ENCODE peak calls at places on chromosomes 13 and 19, in five cellular contexts. One of them, this sample, is unnamed.

GRCh38 chr13:101382086-101382485 is 34.2 kb downstream of the NALCN start:
- DNase-seq in HL-60: no peak
- DNase-seq in H1: no peak
- DNase-seq in stomach: no peak
- DNase-seq in GM23338: peak
- DNase-seq in this sample: no peak

GRCh38 chr13:102948006-102948405 is 102.2 kb downstream of the ERCC5 start:
- DNase-seq in HL-60: no peak
- DNase-seq in H1: no peak
- DNase-seq in stomach: no peak
- DNase-seq in GM23338: no peak
- DNase-seq in this sample: no peak

GRCh38 chr13:102452831-102453230 is 51.0 kb upstream of the FGF14 start:
- DNase-seq in HL-60: no peak
- DNase-seq in H1: no peak
- DNase-seq in stomach: no peak
- DNase-seq in GM23338: no peak
- DNase-seq in this sample: no peak

GRCh38 chr13:35927554-35927953 is 203.6 kb downstream of the DCLK1 start:
- DNase-seq in HL-60: no peak
- DNase-seq in H1: no peak
- DNase-seq in stomach: no peak
- DNase-seq in GM23338: no peak
- DNase-seq in this sample: no peak

GRCh38 chr19:16235811-16236710 is 38.4 kb downstream of the AP1M1 start:
- DNase-seq in HL-60: no peak
- DNase-seq in H1: no peak
- DNase-seq in stomach: no peak
- DNase-seq in GM23338: no peak
- DNase-seq in this sample: no peak

GRCh38 chr13:20389696-20390525 is 135.7 kb downstream of the CRYL1 start:
- DNase-seq in HL-60: no peak
- DNase-seq in H1: no peak
- DNase-seq in stomach: no peak
- DNase-seq in GM23338: no peak
- DNase-seq in this sample: no peak

GRCh38 chr13:42498521-42498920 is 75.4 kb upstream of the TNFSF11 start:
- DNase-seq in HL-60: no peak
- DNase-seq in H1: no peak
- DNase-seq in stomach: no peak
- DNase-seq in GM23338: no peak
- DNase-seq in this sample: no peak

GRCh38 chr13:40519637-40520036 is 146.8 kb downstream of the FOXO1 start:
- DNase-seq in HL-60: no peak
- DNase-seq in H1: no peak
- DNase-seq in stomach: no peak
- DNase-seq in GM23338: peak
- DNase-seq in this sample: no peak

GRCh38 chr19:1683869-1684572 is 31.6 kb upstream of the TCF3 start:
- DNase-seq in HL-60: no peak
- DNase-seq in H1: no peak
- DNase-seq in stomach: no peak
- DNase-seq in GM23338: no peak
- DNase-seq in this sample: no peak

GRCh38 chr19:15331419-15332310 is 674 bp downstream of the BRD4 start:
- DNase-seq in HL-60: peak
- DNase-seq in H1: no peak
- DNase-seq in stomach: peak
- DNase-seq in GM23338: peak
- DNase-seq in this sample: no peak

GRCh38 chr13:70960841-70961443 is 852.7 kb upstream of the KLHL1 start:
- DNase-seq in HL-60: peak
- DNase-seq in H1: no peak
- DNase-seq in stomach: no peak
- DNase-seq in GM23338: peak
- DNase-seq in this sample: peak

GRCh38 chr13:51549050-51549449 is 35.2 kb upstream of the WDFY2 start:
- DNase-seq in HL-60: peak
- DNase-seq in H1: no peak
- DNase-seq in stomach: no peak
- DNase-seq in GM23338: no peak
- DNase-seq in this sample: peak

GRCh38 chr19:3224346-3225325 is at the start of gene CELF5:
- DNase-seq in HL-60: no peak
- DNase-seq in H1: no peak
- DNase-seq in stomach: peak
- DNase-seq in GM23338: peak
- DNase-seq in this sample: no peak

GRCh38 chr13:19268331-19268730 is 86.7 kb upstream of the TUBA3C start:
- DNase-seq in HL-60: no peak
- DNase-seq in H1: no peak
- DNase-seq in stomach: no peak
- DNase-seq in GM23338: no peak
- DNase-seq in this sample: no peak

GRCh38 chr19:2837430-2837829 is 3.8 kb upstream of the ZNF555 start:
- DNase-seq in HL-60: no peak
- DNase-seq in H1: no peak
- DNase-seq in stomach: no peak
- DNase-seq in GM23338: no peak
- DNase-seq in this sample: no peak

GRCh38 chr13:73224708-73225107 is 165.9 kb downstream of the KLF5 start:
- DNase-seq in HL-60: peak
- DNase-seq in H1: no peak
- DNase-seq in stomach: no peak
- DNase-seq in GM23338: no peak
- DNase-seq in this sample: no peak

GRCh38 chr19:512548-513365 is 5.5 kb downstream of the TPGS1 start:
- DNase-seq in HL-60: no peak
- DNase-seq in H1: no peak
- DNase-seq in stomach: no peak
- DNase-seq in GM23338: no peak
- DNase-seq in this sample: no peak

GRCh38 chr13:58018865-58019264 is 387.3 kb downstream of the PCDH17 start:
- DNase-seq in HL-60: no peak
- DNase-seq in H1: no peak
- DNase-seq in stomach: no peak
- DNase-seq in GM23338: no peak
- DNase-seq in this sample: no peak

GRCh38 chr19:33416307-33417215 is 43.1 kb downstream of the CEBPG start:
- DNase-seq in HL-60: peak
- DNase-seq in H1: peak
- DNase-seq in stomach: peak
- DNase-seq in GM23338: peak
- DNase-seq in this sample: no peak

GRCh38 chr13:44271031-44271433 is 102.6 kb upstream of the SERP2 start:
- DNase-seq in HL-60: no peak
- DNase-seq in H1: no peak
- DNase-seq in stomach: no peak
- DNase-seq in GM23338: no peak
- DNase-seq in this sample: no peak
- TF ChIP-seq POLR2AphosphoS5 in HL-60: no peak
- TF ChIP-seq POLR2AphosphoS5 in H1: no peak
- TF ChIP-seq POLR2AphosphoS5 in stomach: peak
- TF ChIP-seq POLR2AphosphoS5 in GM23338: no peak
- TF ChIP-seq POLR2AphosphoS5 in this sample: no peak

GRCh38 chr19:6424939-6425731 is 524 bp upstream of the KHSRP start:
- DNase-seq in HL-60: peak
- DNase-seq in H1: peak
- DNase-seq in stomach: peak
- DNase-seq in GM23338: peak
- DNase-seq in this sample: peak
- TF ChIP-seq POLR2AphosphoS5 in HL-60: peak
- TF ChIP-seq POLR2AphosphoS5 in H1: no peak
- TF ChIP-seq POLR2AphosphoS5 in stomach: no peak
- TF ChIP-seq POLR2AphosphoS5 in GM23338: no peak
- TF ChIP-seq POLR2AphosphoS5 in this sample: peak

GRCh38 chr19:31145021-31145420 is 204.2 kb downstream of the TSHZ3 start:
- DNase-seq in HL-60: no peak
- DNase-seq in H1: no peak
- DNase-seq in stomach: no peak
- DNase-seq in GM23338: no peak
- DNase-seq in this sample: no peak
- TF ChIP-seq POLR2AphosphoS5 in HL-60: no peak
- TF ChIP-seq POLR2AphosphoS5 in H1: no peak
- TF ChIP-seq POLR2AphosphoS5 in stomach: no peak
- TF ChIP-seq POLR2AphosphoS5 in GM23338: no peak
- TF ChIP-seq POLR2AphosphoS5 in this sample: no peak

GRCh38 chr19:35344511-35345031 is 3.1 kb upstream of the FFAR1 start:
- DNase-seq in HL-60: no peak
- DNase-seq in H1: no peak
- DNase-seq in stomach: no peak
- DNase-seq in GM23338: no peak
- DNase-seq in this sample: no peak

GRCh38 chr19:35347930-35348298 is 212 bp downstream of the FFAR1 start:
- DNase-seq in HL-60: no peak
- DNase-seq in H1: no peak
- DNase-seq in stomach: no peak
- DNase-seq in GM23338: no peak
- DNase-seq in this sample: no peak

GRCh38 chr19:35345671-35346111 is 2.0 kb upstream of the FFAR1 start:
- DNase-seq in HL-60: no peak
- DNase-seq in H1: no peak
- DNase-seq in stomach: no peak
- DNase-seq in GM23338: no peak
- DNase-seq in this sample: no peak

GRCh38 chr19:35347171-35347929 is at the start of gene FFAR1:
- DNase-seq in HL-60: peak
- DNase-seq in H1: no peak
- DNase-seq in stomach: peak
- DNase-seq in GM23338: no peak
- DNase-seq in this sample: peak

DNA sequence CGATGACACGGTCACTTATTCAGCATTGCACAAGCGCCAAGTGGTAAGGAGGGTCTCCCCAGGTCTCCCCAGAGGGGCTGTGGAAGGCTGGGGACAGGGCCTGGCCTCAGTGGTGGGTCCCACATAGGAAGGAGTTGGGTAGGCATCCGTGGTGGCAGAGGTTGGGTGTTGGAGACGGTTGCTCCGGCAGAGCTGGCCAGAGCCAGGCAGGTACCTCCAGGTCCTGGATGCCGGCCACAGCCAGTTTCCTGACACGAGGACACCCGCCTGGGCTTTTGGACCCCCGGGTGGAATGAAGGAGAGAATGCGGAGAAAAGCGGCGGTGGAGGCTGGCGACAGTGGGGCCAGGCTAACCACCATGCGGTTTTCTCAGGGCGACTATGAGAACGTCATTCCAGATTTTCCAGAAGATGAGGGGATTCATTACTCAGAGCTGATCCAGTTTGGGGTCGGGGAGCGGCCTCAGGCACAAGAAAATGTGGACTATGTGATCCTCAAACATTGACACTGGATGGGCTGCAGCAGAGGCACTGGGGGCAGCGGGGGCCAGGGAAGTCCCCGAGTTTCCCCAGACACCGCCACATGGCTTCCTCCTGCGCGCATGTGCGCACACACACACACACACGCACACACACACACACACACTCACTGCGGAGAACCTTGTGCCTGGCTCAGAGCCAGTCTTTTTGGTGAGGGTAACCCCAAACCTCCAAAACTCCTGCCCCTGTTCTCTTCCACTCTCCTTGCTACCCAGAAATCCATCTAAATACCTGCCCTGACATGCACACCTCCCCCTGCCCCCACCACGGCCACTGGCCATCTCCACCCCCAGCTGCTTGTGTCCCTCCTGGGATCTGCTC is 1.3 kb upstream of the FFAR1 start:
- DNase-seq in HL-60: peak
- DNase-seq in H1: no peak
- DNase-seq in stomach: peak
- DNase-seq in GM23338: no peak
- DNase-seq in this sample: peak
- TF ChIP-seq POLR2AphosphoS5 in HL-60: no peak
- TF ChIP-seq POLR2AphosphoS5 in H1: no peak
- TF ChIP-seq POLR2AphosphoS5 in stomach: no peak
- TF ChIP-seq POLR2AphosphoS5 in GM23338: no peak
- TF ChIP-seq POLR2AphosphoS5 in this sample: peak

DNA sequence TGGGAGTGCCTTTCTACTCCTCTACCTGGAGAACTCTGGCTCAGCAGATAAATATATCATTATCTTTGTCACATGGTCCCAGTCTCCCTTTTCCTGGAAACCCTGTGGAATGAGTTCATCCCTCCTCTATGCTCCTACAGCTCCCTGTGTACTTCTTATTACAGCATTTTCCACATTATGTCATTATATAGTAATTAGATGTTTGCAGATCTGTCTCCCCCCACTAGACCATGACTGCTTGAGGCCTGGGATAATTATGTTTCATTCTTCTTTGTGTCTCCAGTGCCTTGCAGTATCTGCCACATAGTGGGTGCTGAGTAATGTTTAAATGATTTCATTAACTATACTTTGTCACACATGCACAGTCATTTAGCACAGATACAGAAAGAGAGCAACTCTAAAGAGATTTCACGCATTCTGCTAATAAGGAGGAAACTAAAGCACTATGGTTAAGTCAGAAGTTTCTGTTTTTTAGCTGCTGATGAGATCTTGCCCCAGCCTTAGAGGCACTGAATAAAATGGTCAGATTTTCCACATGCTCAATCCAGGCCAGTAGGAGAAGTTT is 66.1 kb upstream of the DIAPH3 start:
- DNase-seq in HL-60: no peak
- DNase-seq in H1: no peak
- DNase-seq in stomach: no peak
- DNase-seq in GM23338: no peak
- DNase-seq in this sample: no peak
- TF ChIP-seq POLR2AphosphoS5 in HL-60: no peak
- TF ChIP-seq POLR2AphosphoS5 in H1: no peak
- TF ChIP-seq POLR2AphosphoS5 in stomach: no peak
- TF ChIP-seq POLR2AphosphoS5 in GM23338: no peak
- TF ChIP-seq POLR2AphosphoS5 in this sample: no peak

GRCh38 chr19:38319421-38320258 is at the start of gene KCNK6:
- DNase-seq in HL-60: peak
- DNase-seq in H1: no peak
- DNase-seq in stomach: peak
- DNase-seq in GM23338: peak
- DNase-seq in this sample: no peak
- TF ChIP-seq POLR2AphosphoS5 in HL-60: no peak
- TF ChIP-seq POLR2AphosphoS5 in H1: peak
- TF ChIP-seq POLR2AphosphoS5 in stomach: peak
- TF ChIP-seq POLR2AphosphoS5 in GM23338: peak
- TF ChIP-seq POLR2AphosphoS5 in this sample: no peak

This sample was measured in GM12878.